ENCODE peak calls at places on chromosome 19, in ten cellular contexts. V is epithelial cell of esophagus, W is right lobe of liver, N is colonic mucosa, H is mucosa of descending colon, M is left lung, I is thoracic aorta, F is Peyer's patch, O is nephron progenitor cell, B is mammary epithelial cell. C is an unnamed sample.
A peak's percentile ranks its signal among the peaks of the same experiment; 100 is the strongest.

GRCh38 chr19:50419022-50419579 is 363 bp downstream of the SPIB start:
- DNase-seq in F (no peak), O (no peak), V (no peak), N (no peak), M (no peak), B (no peak), I (no peak), H (no peak), W (no peak), C (no peak)

GRCh38 chr19:23699521-23699860 is 12.5 kb upstream of the ZNF675 start:
- DNase-seq in N (no peak), F (no peak), O (no peak), B (no peak), V (peak; percentile 52), H (no peak), I (no peak), W (no peak), M (no peak), C (no peak)

GRCh38 chr19:42198676-42199439 is 18.6 kb downstream of the DEDD2 start:
- DNase-seq in N (peak; percentile 47), M (no peak), O (no peak), I (no peak), H (peak; percentile 68), W (no peak), F (peak; percentile 92), V (no peak), B (no peak), C (no peak)

GRCh38 chr19:17091758-17092333 is 16.3 kb downstream of the MYO9B start:
- DNase-seq in V (no peak), N (peak; percentile 44), B (no peak), F (peak; percentile 87), O (no peak), H (peak; percentile 55), I (no peak), M (peak; percentile 96), W (peak; percentile 58), C (no peak)

GRCh38 chr19:52786078-52786463 is 520 bp downstream of the ZNF600 start:
- DNase-seq in O (peak; percentile 14), I (no peak), V (peak; percentile 28), F (no peak), W (peak; percentile 45), M (peak; percentile 77), B (peak; percentile 30), N (no peak), H (peak; percentile 61), C (no peak)

GRCh38 chr19:35766571-35767104 is 8.7 kb downstream of the PROSER3 start:
- DNase-seq in O (no peak), F (no peak), M (no peak), B (no peak), W (no peak), N (no peak), I (no peak), H (no peak), V (no peak), C (peak; percentile 75)

GRCh38 chr19:794989-795658 is 2.1 kb upstream of the PTBP1 start:
- DNase-seq in B (no peak), I (no peak), N (peak; percentile 38), W (no peak), O (no peak), V (no peak), H (peak; percentile 61), F (no peak), M (peak; percentile 84), C (peak; percentile 87)

GRCh38 chr19:6464070-6464873 is at the start of gene CRB3:
- DNase-seq in V (peak; percentile 86), O (peak; percentile 36), W (peak; percentile 93), F (peak; percentile 68), I (no peak), B (peak; percentile 72), H (peak; percentile 97), M (peak; percentile 93), N (peak; percentile 99), C (peak; percentile 92)

GRCh38 chr19:3479819-3480215 is 508 bp downstream of the SMIM24 start:
- DNase-seq in B (no peak), N (peak; percentile 55), V (peak; percentile 36), H (peak; percentile 62), F (no peak), W (no peak), I (no peak), M (no peak), O (peak; percentile 39), C (no peak)

GRCh38 chr19:9793051-9793591 is 24.6 kb upstream of the ZNF846 start:
- DNase-seq in F (peak; percentile 61), I (peak; percentile 31), O (no peak), V (peak; percentile 42), M (peak; percentile 90), W (no peak), B (peak; percentile 36), N (peak; percentile 70), H (no peak), C (no peak)

GRCh38 chr19:50300814-50301606 is 28.2 kb downstream of the KCNC3 start:
- DNase-seq in H (no peak), N (no peak), O (no peak), B (peak; percentile 51), I (no peak), V (peak; percentile 58), M (no peak), W (no peak), F (no peak), C (no peak)

GRCh38 chr19:756232-756631 is 5.3 kb downstream of the MISP start:
- DNase-seq in O (no peak), H (no peak), B (peak; percentile 60), N (no peak), I (no peak), F (no peak), V (peak; percentile 68), M (no peak), W (no peak), C (no peak)

DNA sequence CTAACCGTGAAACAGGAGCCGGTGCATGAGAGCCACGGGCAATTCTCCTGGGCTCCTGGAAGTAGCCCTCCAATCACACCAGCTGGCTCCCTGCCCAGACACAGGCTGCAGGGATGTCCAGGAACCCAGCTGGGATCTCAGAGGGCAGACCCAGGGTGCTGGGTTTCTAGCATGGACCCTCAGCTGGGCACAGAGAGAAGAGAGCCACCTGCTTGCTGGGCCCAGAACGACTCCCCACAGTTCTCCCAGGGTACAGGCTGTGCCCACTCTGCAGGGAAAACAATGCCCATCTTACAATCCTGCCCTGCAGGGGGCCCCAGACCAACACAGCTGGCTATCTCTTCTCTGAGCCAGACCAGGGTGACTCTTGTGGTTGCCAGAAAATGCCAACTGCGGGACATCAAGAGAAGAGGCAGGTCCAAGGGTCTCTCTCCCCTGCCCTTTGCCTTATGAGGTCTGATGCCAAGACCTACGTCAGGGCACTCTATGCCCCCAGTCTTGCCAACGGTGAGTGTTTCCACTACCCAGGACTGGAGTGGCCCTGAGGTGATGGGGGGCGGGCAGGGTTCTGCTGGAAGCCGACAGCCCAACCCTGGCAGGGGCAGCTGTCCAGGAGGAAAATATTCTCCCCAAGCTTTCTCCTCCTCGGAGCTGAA is 64.6 kb downstream of the CEBPG start:
- DNase-seq in H (peak; percentile 17), F (no peak), O (no peak), I (no peak), M (peak; percentile 34), W (peak; percentile 94), N (no peak), B (no peak), V (no peak), C (peak; percentile 68)
- TF ChIP-seq CTCF in H (no peak), F (peak; percentile 18), O (no peak), I (no peak), M (no peak), W (peak; percentile 52), N (no peak), B (no peak), V (no peak), C (peak; percentile 26)

DNA sequence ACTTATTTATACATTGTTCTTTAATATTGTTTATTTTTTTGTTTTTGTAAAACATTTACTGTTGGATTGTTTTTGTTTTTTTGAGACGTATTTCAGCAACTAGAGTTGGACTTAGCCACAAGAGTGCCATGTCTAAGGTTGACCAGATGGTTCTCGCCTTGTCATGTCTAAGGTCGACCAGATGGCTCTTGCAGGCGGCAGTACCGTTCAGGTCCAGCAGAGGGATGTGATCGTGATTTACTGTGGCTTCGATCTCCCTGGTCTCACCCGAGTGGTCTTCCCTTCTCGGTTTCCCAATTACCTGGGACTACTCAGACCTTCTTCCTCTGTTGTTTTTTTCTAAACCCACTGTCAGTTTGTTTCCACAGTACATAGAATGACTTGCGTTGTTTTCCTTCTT is 1438.6 kb downstream of the UQCRFS1 start:
- DNase-seq in H (no peak), M (no peak), F (no peak), O (no peak), W (no peak), B (no peak), I (no peak), N (no peak), V (no peak), C (no peak)
- TF ChIP-seq CTCF in H (no peak), M (no peak), F (no peak), O (no peak), W (no peak), B (peak; percentile 40), I (no peak), N (no peak), V (peak; percentile 37), C (peak; percentile 38)

DNA sequence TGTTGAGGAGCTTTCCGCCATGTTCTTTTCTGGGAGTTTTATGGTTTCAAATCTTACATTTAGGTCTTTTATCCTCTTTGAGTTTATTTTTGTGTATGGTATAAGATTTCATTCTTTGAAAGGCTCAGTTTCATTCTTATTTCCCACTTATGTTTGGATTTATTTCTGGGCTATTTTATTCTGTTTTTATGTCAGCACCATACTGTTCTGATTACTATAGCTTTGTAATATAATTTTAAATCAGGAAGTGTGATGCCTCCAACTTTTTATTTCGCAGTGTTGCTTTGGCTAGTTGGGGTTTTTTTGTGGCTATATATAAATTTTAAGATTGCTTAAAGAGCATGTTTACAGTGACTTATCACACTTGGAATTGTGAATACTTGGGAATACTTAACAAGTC is 135.1 kb downstream of the SIPA1L3 start:
- DNase-seq in I (no peak), N (no peak), O (no peak), F (no peak), M (no peak), W (no peak), B (no peak), V (no peak), H (no peak), C (no peak)
- TF ChIP-seq CTCF in I (no peak), N (no peak), O (no peak), F (no peak), M (no peak), W (no peak), B (no peak), V (no peak), H (no peak), C (no peak)

DNA sequence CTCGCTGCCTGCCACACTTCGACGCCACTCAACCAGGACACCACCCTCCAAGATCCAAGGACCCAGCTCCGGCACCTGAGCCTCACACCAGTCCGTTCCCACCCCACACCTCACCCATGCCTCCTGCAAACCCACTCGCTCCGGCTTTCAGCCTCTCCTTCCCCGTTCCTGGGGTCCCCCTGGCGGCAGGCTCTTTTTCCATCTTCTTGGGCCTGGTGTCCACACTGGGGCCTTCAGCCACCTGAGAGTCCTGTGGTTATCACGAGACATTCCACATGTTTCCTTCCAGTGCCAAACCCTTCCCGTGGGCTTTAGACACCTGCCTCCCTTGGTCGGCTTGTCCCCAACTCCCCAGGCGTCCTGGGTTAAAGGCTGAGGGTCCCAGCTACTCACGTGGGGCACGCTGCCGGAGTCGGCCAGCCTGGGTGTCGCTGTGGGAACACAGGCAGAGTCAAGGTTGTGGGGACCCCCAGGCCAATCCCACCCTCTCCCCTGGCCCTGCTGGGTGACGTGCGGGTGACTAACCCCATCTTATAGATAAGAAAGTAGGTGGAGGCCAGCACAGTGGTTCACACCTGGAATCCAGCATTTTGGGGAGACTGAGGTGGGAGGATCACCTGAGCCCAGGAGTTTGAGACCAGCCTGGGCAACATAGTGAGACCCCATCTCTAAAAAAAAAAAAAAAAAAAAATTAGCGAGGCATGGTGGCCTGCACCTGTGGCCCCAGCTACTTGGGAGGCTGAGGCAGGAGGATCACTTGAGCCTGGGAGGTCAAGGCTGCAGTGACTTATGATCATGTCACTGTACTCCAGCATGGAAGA is 2.0 kb downstream of the JSRP1 start:
- DNase-seq in I (no peak), N (no peak), V (peak; percentile 52), M (no peak), H (no peak), W (no peak), F (no peak), O (peak; percentile 71), B (no peak), C (no peak)
- TF ChIP-seq CTCF in I (no peak), N (no peak), V (peak; percentile 36), M (no peak), H (no peak), W (peak; percentile 14), F (no peak), O (peak; percentile 47), B (no peak), C (peak; percentile 74)

C was measured in chondrocyte.